ENCODE peak calls at places on chromosomes 12 and 14, in seven cellular contexts. H, L, A, K, R, Q and O are unnamed samples.

GRCh38 chr12:125453751-125454150 is 388.5 kb downstream of the AACS start:
- DNase-seq in H (no peak), Q (no peak), L (no peak), R (no peak), K (no peak), A (no peak), O (no peak)

GRCh38 chr12:117576053-117576452 is 214.6 kb upstream of the NOS1 start:
- DNase-seq in L (no peak), Q (no peak), K (no peak), R (no peak), H (no peak), A (no peak), O (no peak)

GRCh38 chr12:24255920-24256635 is 306.6 kb upstream of the SOX5 start:
- DNase-seq in H (no peak), Q (no peak), K (no peak), R (no peak), L (no peak), A (no peak), O (no peak)

GRCh38 chr12:1305063-1305434 is 289.3 kb downstream of the FBXL14 start:
- DNase-seq in H (no peak), K (no peak), L (no peak), A (no peak), Q (no peak), R (no peak), O (no peak)

GRCh38 chr12:38258411-38258810 is 58.2 kb upstream of the ALG10B start:
- DNase-seq in A (no peak), H (no peak), K (no peak), Q (no peak), R (no peak), L (no peak), O (no peak)

GRCh38 chr14:21233457-21234076 is 35.7 kb downstream of the HNRNPC start:
- DNase-seq in Q (no peak), H (no peak), L (peak), K (no peak), R (no peak), A (no peak), O (no peak)

GRCh38 chr14:92103363-92103762 is 3.0 kb downstream of the ATXN3 start:
- DNase-seq in A (no peak), R (no peak), H (no peak), Q (no peak), L (no peak), K (no peak), O (no peak)

GRCh38 chr12:118541945-118542344 is 165.6 kb downstream of the SUDS3 start:
- DNase-seq in K (no peak), R (no peak), L (no peak), Q (peak), A (no peak), H (peak), O (no peak)

GRCh38 chr12:6620137-6620884 is 13.1 kb upstream of the CHD4 start:
- DNase-seq in K (peak), A (no peak), Q (no peak), R (no peak), H (no peak), L (no peak), O (peak)

GRCh38 chr12:1808798-1809480 is 11.4 kb upstream of the LRTM2 start:
- DNase-seq in H (no peak), Q (no peak), R (no peak), A (no peak), K (no peak), L (no peak), O (no peak)

GRCh38 chr12:132647858-132648257 is 29.3 kb downstream of the P2RX2 start:
- DNase-seq in L (no peak), A (no peak), R (no peak), Q (no peak), H (no peak), K (no peak), O (no peak)

GRCh38 chr12:9221476-9221875 is 13.3 kb upstream of the PZP start:
- DNase-seq in Q (no peak), A (no peak), K (no peak), H (no peak), L (no peak), R (no peak), O (no peak)

GRCh38 chr12:101299346-101299745 is 19.4 kb downstream of the UTP20 start:
- DNase-seq in R (no peak), Q (no peak), L (no peak), H (no peak), A (no peak), K (no peak), O (no peak)

GRCh38 chr12:110330544-110330943 is 49.5 kb downstream of the ATP2A2 start:
- DNase-seq in K (no peak), A (no peak), H (no peak), R (no peak), Q (no peak), L (no peak), O (no peak)

GRCh38 chr14:50260511-50260910 is 29.1 kb upstream of the SOS2 start:
- DNase-seq in K (no peak), H (peak), Q (no peak), A (no peak), R (no peak), L (peak), O (peak)

GRCh38 chr12:51817027-51817953 is 31.2 kb downstream of the FIGNL2 start:
- DNase-seq in A (no peak), R (no peak), H (no peak), L (no peak), Q (no peak), K (no peak), O (no peak)

GRCh38 chr12:70365398-70365647 is 767 bp upstream of the KCNMB4 start:
- DNase-seq in A (no peak), H (no peak), Q (no peak), L (no peak), K (no peak), R (no peak), O (no peak)

GRCh38 chr12:52951126-52951525 is 2.2 kb downstream of the KRT18 start:
- DNase-seq in H (no peak), L (no peak), Q (no peak), A (no peak), R (no peak), K (no peak), O (no peak)

GRCh38 chr14:102819176-102819628 is 42.0 kb downstream of the TRAF3 start:
- DNase-seq in K (no peak), A (peak), R (no peak), Q (no peak), H (no peak), L (peak), O (no peak)

GRCh38 chr14:72617391-72618011 is 276.4 kb downstream of the DPF3 start:
- DNase-seq in L (no peak), R (no peak), H (no peak), A (no peak), K (no peak), Q (no peak), O (no peak)

GRCh38 chr12:50609292-50609874 is 104.6 kb downstream of the DIP2B start:
- DNase-seq in A (no peak), H (no peak), Q (no peak), R (no peak), K (no peak), L (no peak), O (no peak)

GRCh38 chr12:103387385-103387784 is 108.4 kb downstream of the C12orf42 start:
- DNase-seq in K (no peak), R (no peak), Q (no peak), L (no peak), H (no peak), A (no peak), O (no peak)

GRCh38 chr14:54435500-54435981 is 5.6 kb downstream of the CNIH1 start:
- DNase-seq in R (no peak), H (no peak), Q (peak), L (no peak), A (no peak), K (no peak), O (no peak)

GRCh38 chr12:131699434-131699833 is 11.5 kb upstream of the SFSWAP start:
- DNase-seq in Q (no peak), H (no peak), R (no peak), A (no peak), K (no peak), L (no peak), O (no peak)

GRCh38 chr12:106310687-106311086 is 8.2 kb downstream of the TCP11L2 start:
- DNase-seq in Q (no peak), R (no peak), H (no peak), A (no peak), L (no peak), K (no peak), O (no peak)

GRCh38 chr12:89756638-89757321 is 48.1 kb upstream of the ATP2B1 start:
- DNase-seq in K (no peak), H (peak), L (peak), R (peak), A (peak), Q (peak), O (no peak)

GRCh38 chr14:50521912-50522341 is 10.4 kb downstream of the MAP4K5 start:
- DNase-seq in K (no peak), A (no peak), L (peak), Q (no peak), R (no peak), H (no peak), O (no peak)

GRCh38 chr12:93567174-93567573 is 5.3 kb upstream of the SOCS2 start:
- DNase-seq in R (no peak), L (no peak), K (no peak), H (no peak), Q (no peak), A (no peak), O (no peak)

GRCh38 chr14:71948101-71948500 is 15.9 kb downstream of the RGS6 start:
- DNase-seq in L (no peak), Q (no peak), A (no peak), K (no peak), R (no peak), H (no peak), O (no peak)

GRCh38 chr14:80275208-80275850 is 64.0 kb upstream of the DIO2 start:
- DNase-seq in L (no peak), Q (no peak), R (no peak), H (no peak), K (no peak), A (no peak), O (no peak)

GRCh38 chr12:108099085-108099484 is 30.0 kb upstream of the WSCD2 start:
- DNase-seq in K (no peak), L (no peak), Q (peak), A (no peak), H (no peak), R (no peak), O (no peak)

GRCh38 chr14:56092761-56093160 is 25.4 kb upstream of the PELI2 start:
- DNase-seq in L (no peak), K (no peak), H (no peak), Q (no peak), R (no peak), A (no peak), O (no peak)

DNA sequence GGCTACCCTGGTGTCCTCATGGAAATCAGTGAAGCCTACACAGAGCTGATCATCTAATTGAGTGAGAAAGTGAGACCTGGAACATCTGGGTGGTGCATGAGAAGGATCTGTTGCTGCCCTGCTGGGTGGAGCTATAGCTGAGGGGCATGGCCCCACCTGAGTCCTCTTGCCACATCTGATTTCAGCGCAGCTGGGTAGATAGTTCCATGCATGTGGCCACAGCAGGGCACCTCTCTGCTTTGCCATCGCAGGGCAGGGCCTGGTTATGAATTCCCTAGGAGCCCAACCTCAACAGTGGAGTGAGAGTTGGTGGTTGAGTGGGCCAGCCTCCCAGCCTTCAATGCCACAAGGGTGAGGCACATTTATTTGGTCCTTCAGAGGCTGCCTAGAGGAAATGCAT is 407.8 kb downstream of the BCL11B start:
- DNase-seq in A (no peak), Q (no peak), H (no peak), K (no peak), R (no peak), L (no peak), O (no peak)
- TF ChIP-seq SIN3A in A (no peak), Q (no peak), H (no peak), K (no peak), R (no peak), L (no peak), O (no peak)

GRCh38 chr14:23551266-23552028 is at the start of gene ZFHX2:
- DNase-seq in L (peak), H (peak), K (no peak), R (no peak), Q (peak), A (no peak), O (peak)
- H3K27ac ChIP-seq in L (peak), H (peak), K (peak), R (peak), Q (peak), A (peak), O (peak)

DNA sequence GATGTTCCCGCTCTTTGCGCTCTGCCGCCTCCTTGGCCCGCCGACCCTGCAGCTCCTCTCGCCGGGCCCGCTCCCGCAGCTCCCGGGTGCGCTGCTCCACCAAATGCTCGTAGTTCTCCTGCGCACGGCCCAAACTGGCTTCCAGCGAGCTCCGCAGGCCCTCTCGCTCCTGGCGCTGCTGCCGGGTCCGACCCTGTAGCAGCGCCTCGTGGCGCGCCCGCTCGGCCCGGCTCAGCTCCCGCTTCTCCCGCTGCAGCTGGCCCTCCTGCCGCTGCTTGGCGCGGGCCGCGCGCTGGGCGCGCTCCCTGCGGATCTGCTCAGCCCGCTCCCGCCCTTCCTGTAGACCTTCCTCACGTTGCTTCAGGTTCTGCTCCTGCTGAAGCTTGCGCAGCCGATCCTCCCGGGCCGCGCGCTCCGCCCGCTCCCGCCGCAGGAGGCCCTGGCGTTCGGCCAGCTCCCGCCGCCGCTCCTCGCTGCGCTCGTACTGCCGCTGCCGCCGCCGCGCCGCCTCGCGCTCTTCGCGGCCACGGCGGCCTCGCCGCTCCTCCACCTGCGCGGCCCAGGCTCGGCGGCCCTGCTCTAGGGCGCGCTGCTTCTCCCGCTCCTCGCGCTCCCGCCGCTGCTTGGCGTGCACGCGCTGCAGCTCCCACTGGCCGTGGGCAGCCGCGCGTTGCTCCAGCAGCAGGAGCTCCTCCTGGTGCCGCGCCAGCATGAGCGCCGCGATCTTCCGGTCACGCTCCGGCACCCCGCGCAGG is 2.6 kb downstream of the CCDC177 start:
- DNase-seq in H (no peak), L (peak), A (no peak), Q (peak), K (no peak), R (no peak), O (peak)
- TF ChIP-seq SIN3A in H (no peak), L (no peak), A (no peak), Q (no peak), K (no peak), R (no peak), O (no peak)

GRCh38 chr12:96040305-96041133 is 5.1 kb upstream of the LTA4H start:
- DNase-seq in K (no peak), Q (no peak), R (no peak), H (no peak), L (no peak), A (no peak), O (no peak)
- H3K27ac ChIP-seq in K (no peak), Q (peak), R (no peak), H (no peak), L (no peak), A (no peak), O (no peak)

DNA sequence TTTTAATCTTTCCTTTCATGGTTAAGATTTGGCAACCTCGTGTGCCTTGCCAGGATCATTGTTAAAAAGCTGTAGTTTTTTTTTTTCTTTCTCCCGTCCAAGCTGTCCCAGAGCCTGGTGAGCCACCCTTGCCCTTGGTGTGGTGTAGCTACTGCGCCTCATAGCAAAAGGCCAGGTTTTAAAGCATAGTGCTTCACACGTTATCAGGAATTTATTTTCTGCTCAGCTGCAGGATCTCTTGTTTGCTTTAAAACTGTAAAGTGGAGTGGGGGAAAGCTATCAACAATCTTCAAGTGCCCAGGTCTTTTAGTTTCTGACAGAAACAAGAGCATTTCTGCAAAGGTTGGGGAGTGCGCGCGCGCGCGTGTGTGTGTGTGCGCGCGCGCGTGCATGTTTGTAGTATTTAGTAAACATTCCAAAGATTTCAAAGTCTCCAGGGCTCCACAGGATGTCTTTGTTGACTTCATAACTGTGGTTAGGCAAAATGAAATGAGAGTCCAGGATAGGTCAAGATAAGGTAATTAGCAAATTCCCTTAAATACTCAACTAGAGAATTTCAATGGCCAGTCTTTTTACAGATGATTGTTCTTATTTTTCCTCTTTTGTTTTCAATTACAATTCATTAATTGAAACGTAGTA is 45.5 kb downstream of the EML1 start:
- DNase-seq in H (no peak), K (no peak), R (peak), L (peak), Q (no peak), A (no peak), O (no peak)
- TF ChIP-seq SIN3A in H (no peak), K (no peak), R (no peak), L (no peak), Q (no peak), A (no peak), O (no peak)

DNA sequence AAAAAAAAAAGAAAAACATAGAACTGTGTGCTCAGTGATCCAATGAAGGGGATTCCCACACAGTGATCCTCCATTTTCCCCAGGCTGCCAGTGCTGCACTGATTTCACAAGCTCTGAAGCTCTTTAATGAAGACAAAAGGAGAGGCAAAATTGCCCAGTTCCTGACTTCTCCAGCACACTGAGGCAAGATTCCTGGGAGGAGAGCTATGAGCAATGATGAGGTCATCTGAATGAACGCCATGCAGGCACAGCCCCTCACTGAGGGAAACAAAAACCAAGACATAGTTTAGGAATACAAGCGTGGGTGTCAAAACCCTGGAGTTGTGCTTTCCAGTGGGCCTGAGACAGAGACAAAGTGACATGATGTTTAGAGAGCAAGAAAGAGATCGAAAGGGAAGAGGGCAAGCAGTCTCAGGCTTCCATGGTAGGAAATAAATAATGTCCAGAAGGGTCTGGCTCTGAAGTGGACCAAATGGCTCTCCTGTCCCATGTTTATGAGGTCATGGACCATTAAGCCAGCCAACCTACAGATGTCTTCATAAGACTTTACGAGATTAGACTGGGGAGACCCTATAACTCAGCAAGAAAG is 40.9 kb upstream of the SMUG1 start:
- DNase-seq in Q (no peak), K (no peak), A (no peak), L (no peak), H (peak), R (no peak), O (no peak)
- H3K27ac ChIP-seq in Q (peak), K (peak), A (no peak), L (no peak), H (peak), R (peak), O (peak)

GRCh38 chr14:95547626-95548327 is 12.9 kb downstream of the GLRX5 start:
- DNase-seq in L (peak), K (peak), R (no peak), H (no peak), A (no peak), Q (no peak), O (no peak)
- TF ChIP-seq SIN3A in L (no peak), K (no peak), R (no peak), H (no peak), A (no peak), Q (no peak), O (no peak)

GRCh38 chr12:57511588-57512325 is 8.6 kb downstream of the DDIT3 start:
- DNase-seq in Q (no peak), K (no peak), L (no peak), A (no peak), H (no peak), R (no peak), O (no peak)
- H3K27ac ChIP-seq in Q (no peak), K (no peak), L (no peak), A (no peak), H (no peak), R (no peak), O (no peak)

GRCh38 chr14:104436047-104436531 is 143.5 kb upstream of the C14orf180 start:
- DNase-seq in R (no peak), K (no peak), L (no peak), A (no peak), H (no peak), Q (peak), O (peak)

GRCh38 chr14:104439625-104440024 is 139.9 kb upstream of the C14orf180 start:
- DNase-seq in H (no peak), A (no peak), L (no peak), Q (no peak), K (no peak), R (no peak), O (no peak)

GRCh38 chr14:104438166-104438887 is 141.2 kb upstream of the C14orf180 start:
- DNase-seq in H (no peak), Q (peak), A (no peak), R (no peak), L (no peak), K (no peak), O (peak)

GRCh38 chr14:104436741-104437701 is 142.5 kb upstream of the C14orf180 start:
- DNase-seq in L (no peak), A (no peak), K (no peak), R (no peak), Q (peak), H (no peak), O (peak)

DNA sequence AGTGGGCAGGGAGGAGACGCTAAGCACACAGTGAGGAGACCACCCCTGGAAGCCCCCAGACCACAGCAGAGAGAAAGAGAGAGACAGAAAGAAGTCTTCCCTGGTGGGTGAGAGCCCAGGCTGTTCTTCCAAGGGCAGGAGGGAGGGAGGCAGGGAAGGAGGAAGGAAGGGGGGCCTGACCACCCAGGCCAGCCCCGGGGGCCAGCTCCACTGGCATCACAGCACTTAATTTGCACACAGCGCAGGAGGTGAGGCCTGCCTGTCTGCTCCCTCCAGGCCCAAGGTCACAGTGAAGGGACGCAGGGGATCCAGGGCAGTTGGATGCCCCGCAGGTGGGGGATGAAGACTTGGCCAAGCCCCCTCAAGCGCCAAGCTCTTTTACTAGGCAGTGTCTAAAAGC is 141.9 kb upstream of the C14orf180 start:
- DNase-seq in H (no peak), L (no peak), A (no peak), R (no peak), K (no peak), Q (no peak), O (peak)
- TF ChIP-seq SIN3A in H (no peak), L (no peak), A (no peak), R (no peak), K (no peak), Q (no peak), O (no peak)

GRCh38 chr12:121788176-121788818 is 5.2 kb downstream of the RHOF start:
- DNase-seq in H (no peak), Q (no peak), R (no peak), L (no peak), A (no peak), K (no peak), O (no peak)
- H3K27ac ChIP-seq in H (peak), Q (no peak), R (peak), L (no peak), A (peak), K (no peak), O (no peak)